ENCODE peak calls at places on chromosomes 4 and X, in eight cellular contexts. V is GM12865, W is retinal pigment epithelial cell, A is transverse colon, R is mammary epithelial cell, Y is type B pancreatic cell, X is nucleus accumbens, M is posterior vena cava. E is an unnamed sample.

GRCh38 chr4:15149842-15150592 is 147.7 kb downstream of the CPEB2 start:
- DNase-seq in V (peak), W (no peak), A (peak), R (peak), Y (no peak), X (peak), M (peak), E (no peak)

GRCh38 chr4:117800636-117801035 is 233.7 kb upstream of the NDST3 start:
- DNase-seq in V (no peak), W (no peak), A (no peak), R (no peak), Y (no peak), X (no peak), M (no peak), E (no peak)

GRCh38 chrX:70084592-70084991 is 22.3 kb downstream of the OTUD6A start:
- DNase-seq in V (no peak), W (no peak), A (no peak), R (no peak), Y (no peak), X (no peak), M (no peak), E (no peak)

GRCh38 chr4:29372971-29373370 is 1347.2 kb upstream of the PCDH7 start:
- DNase-seq in V (no peak), W (no peak), A (no peak), R (no peak), Y (no peak), X (no peak), M (no peak), E (no peak)

GRCh38 chrX:129831486-129831885 is 12.2 kb downstream of the ZDHHC9 start:
- DNase-seq in V (no peak), W (no peak), A (peak), R (no peak), Y (no peak), X (peak), M (no peak), E (no peak)

GRCh38 chrX:13506574-13506973 is 62.8 kb upstream of the EGFL6 start:
- DNase-seq in V (peak), W (no peak), A (peak), R (peak), Y (no peak), X (no peak), M (peak), E (no peak)

GRCh38 chr4:169410839-169411770 is 140.3 kb upstream of the SH3RF1 start:
- DNase-seq in V (peak), W (no peak), A (peak), R (peak), Y (no peak), X (no peak), M (no peak), E (no peak)

GRCh38 chrX:143437439-143437838 is 79.8 kb downstream of the SPANXN3 start:
- DNase-seq in V (peak), W (no peak), A (no peak), R (no peak), Y (no peak), X (no peak), M (no peak), E (no peak)

GRCh38 chr4:92235741-92236140 is 68.0 kb upstream of the GRID2 start:
- DNase-seq in V (no peak), W (no peak), A (no peak), R (no peak), Y (no peak), X (no peak), M (no peak), E (no peak)

GRCh38 chr4:4269326-4269725 is 20.6 kb downstream of the LYAR start:
- DNase-seq in V (no peak), W (no peak), A (peak), R (no peak), Y (no peak), X (no peak), M (no peak), E (no peak)

GRCh38 chr4:186137193-186137792 is 32.8 kb downstream of the FAM149A start:
- DNase-seq in V (peak), W (no peak), A (no peak), R (no peak), Y (no peak), X (no peak), M (no peak), E (no peak)

GRCh38 chr4:55668449-55668848 is 32.4 kb upstream of the NMU start:
- DNase-seq in V (no peak), W (no peak), A (no peak), R (no peak), Y (no peak), X (no peak), M (no peak), E (no peak)

GRCh38 chrX:66221856-66222255 is 57.8 kb downstream of the HEPH start:
- DNase-seq in V (no peak), W (no peak), A (no peak), R (no peak), Y (no peak), X (no peak), M (no peak), E (no peak)

GRCh38 chr4:25865586-25865985 is 2.8 kb upstream of the SEL1L3 start:
- DNase-seq in V (no peak), W (peak), A (peak), R (peak), Y (no peak), X (no peak), M (no peak), E (no peak)

GRCh38 chr4:65668201-65669007 is 1.9 kb downstream of the EPHA5 start:
- DNase-seq in V (no peak), W (no peak), A (no peak), R (no peak), Y (no peak), X (peak), M (peak), E (no peak)

GRCh38 chr4:40323866-40324265 is 11.3 kb upstream of the CHRNA9 start:
- DNase-seq in V (peak), W (no peak), A (no peak), R (no peak), Y (no peak), X (no peak), M (no peak), E (no peak)

GRCh38 chrX:9558615-9559014 is 93.8 kb downstream of the TBL1X start:
- DNase-seq in V (no peak), W (no peak), A (no peak), R (no peak), Y (no peak), X (no peak), M (no peak), E (no peak)

GRCh38 chr4:16687011-16687410 is 211.4 kb downstream of the LDB2 start:
- DNase-seq in V (no peak), W (no peak), A (no peak), R (no peak), Y (no peak), X (no peak), M (no peak), E (no peak)

GRCh38 chr4:165905405-165906027 is 32.5 kb downstream of the TLL1 start:
- DNase-seq in V (no peak), W (no peak), A (no peak), R (no peak), Y (no peak), X (no peak), M (no peak), E (no peak)

GRCh38 chr4:47713156-47713834 is 124.6 kb downstream of the CORIN start:
- DNase-seq in V (no peak), W (no peak), A (no peak), R (no peak), Y (no peak), X (no peak), M (no peak), E (no peak)

GRCh38 chrX:3550160-3550765 is 163.2 kb downstream of the PRKX start:
- DNase-seq in V (peak), W (no peak), A (peak), R (peak), Y (no peak), X (no peak), M (no peak), E (no peak)

GRCh38 chr4:5500165-5500564 is 208.2 kb downstream of the EVC2 start:
- DNase-seq in V (no peak), W (no peak), A (no peak), R (peak), Y (no peak), X (no peak), M (no peak), E (no peak)

GRCh38 chrX:143455045-143455444 is 62.2 kb downstream of the SPANXN3 start:
- DNase-seq in V (no peak), W (no peak), A (no peak), R (no peak), Y (no peak), X (no peak), M (no peak), E (no peak)

GRCh38 chr4:147492761-147493160 is 11.9 kb downstream of the EDNRA start:
- DNase-seq in V (peak), W (peak), A (no peak), R (no peak), Y (no peak), X (no peak), M (no peak), E (no peak)

GRCh38 chr4:6783111-6783981 is 819 bp downstream of the KIAA0232 start:
- DNase-seq in V (peak), W (peak), A (peak), R (peak), Y (peak), X (peak), M (peak), E (peak)

GRCh38 chrX:118726887-118727685 is at the start of gene IL13RA1:
- DNase-seq in V (peak), W (peak), A (peak), R (peak), Y (peak), X (peak), M (peak), E (peak)

GRCh38 chr4:110616162-110617062 is 6.5 kb downstream of the PITX2 start:
- DNase-seq in V (no peak), W (no peak), A (no peak), R (no peak), Y (no peak), X (no peak), M (no peak), E (no peak)

GRCh38 chr4:8516061-8516573 is 64.1 kb upstream of the GPR78 start:
- DNase-seq in V (no peak), W (no peak), A (no peak), R (no peak), Y (no peak), X (no peak), M (peak), E (no peak)

GRCh38 chr4:2812600-2812932 is 19.7 kb downstream of the SH3BP2 start:
- DNase-seq in V (peak), W (no peak), A (no peak), R (no peak), Y (no peak), X (no peak), M (no peak), E (no peak)

GRCh38 chr4:98838977-98839618 is 89.8 kb downstream of the EIF4E start:
- DNase-seq in V (no peak), W (peak), A (no peak), R (peak), Y (no peak), X (no peak), M (no peak), E (no peak)

GRCh38 chr4:87461281-87461700 is 38.9 kb downstream of the NUDT9 start:
- DNase-seq in V (no peak), W (no peak), A (no peak), R (peak), Y (no peak), X (no peak), M (no peak), E (no peak)

GRCh38 chr4:98996056-98996941 is 778 bp downstream of the METAP1 start:
- DNase-seq in V (peak), W (peak), A (peak), R (peak), Y (no peak), X (no peak), M (no peak), E (no peak)

GRCh38 chr4:40253906-40254305 is 57.1 kb downstream of the RHOH start:
- DNase-seq in V (no peak), W (no peak), A (no peak), R (no peak), Y (no peak), X (no peak), M (no peak), E (no peak)

GRCh38 chrX:93673056-93673868 is at the start of gene NAP1L3:
- DNase-seq in V (peak), W (peak), A (peak), R (peak), Y (peak), X (peak), M (peak), E (peak)